ENCODE peak calls at places on chromosomes 5 and 9, in five cellular contexts. One of them, this sample, is unnamed.
A peak's percentile ranks its signal among the peaks of the same experiment; 100 is the strongest.

GRCh38 chr5:31680528-31680927 is 41.6 kb downstream of the PDZD2 start:
- DNase-seq in gastrocnemius medialis: no peak
- DNase-seq in astrocyte of the spinal cord: no peak
- DNase-seq in H7: no peak
- DNase-seq in PC-9: no peak
- DNase-seq in this sample: no peak

GRCh38 chr9:35864695-35865255 is 5.4 kb downstream of the OR13J1 start:
- DNase-seq in PC-9: no peak
- DNase-seq in astrocyte of the spinal cord: no peak
- DNase-seq in H7: peak; percentile 11
- DNase-seq in gastrocnemius medialis: no peak
- DNase-seq in this sample: no peak

GRCh38 chr9:65444943-65445342 is 159.9 kb upstream of the FOXD4L5 start:
- DNase-seq in gastrocnemius medialis: no peak
- DNase-seq in astrocyte of the spinal cord: no peak
- DNase-seq in H7: no peak
- DNase-seq in PC-9: no peak
- DNase-seq in this sample: no peak

GRCh38 chr5:10563940-10564837 is at the start of gene ANKRD33B:
- DNase-seq in H7: peak; percentile 95
- DNase-seq in astrocyte of the spinal cord: peak; percentile 66
- DNase-seq in gastrocnemius medialis: no peak
- DNase-seq in PC-9: peak; percentile 72
- DNase-seq in this sample: peak; percentile 77

GRCh38 chr5:107293551-107293950 is 377.2 kb downstream of the EFNA5 start:
- DNase-seq in gastrocnemius medialis: no peak
- DNase-seq in PC-9: no peak
- DNase-seq in H7: no peak
- DNase-seq in astrocyte of the spinal cord: no peak
- DNase-seq in this sample: no peak

GRCh38 chr9:93196095-93197055 is 12.4 kb downstream of the WNK2 start:
- DNase-seq in astrocyte of the spinal cord: no peak
- DNase-seq in gastrocnemius medialis: no peak
- DNase-seq in H7: no peak
- DNase-seq in PC-9: no peak
- DNase-seq in this sample: no peak

GRCh38 chr9:1198085-1198484 is 147.9 kb downstream of the DMRT2 start:
- DNase-seq in gastrocnemius medialis: no peak
- DNase-seq in astrocyte of the spinal cord: peak; percentile 5
- DNase-seq in H7: no peak
- DNase-seq in PC-9: peak; percentile 38
- DNase-seq in this sample: no peak

GRCh38 chr5:81140942-81141341 is 92.2 kb upstream of the CKMT2 start:
- DNase-seq in gastrocnemius medialis: no peak
- DNase-seq in PC-9: no peak
- DNase-seq in astrocyte of the spinal cord: peak; percentile 81
- DNase-seq in H7: no peak
- DNase-seq in this sample: peak; percentile 39

GRCh38 chr9:75640250-75640649 is 250.2 kb upstream of the PCSK5 start:
- DNase-seq in PC-9: no peak
- DNase-seq in gastrocnemius medialis: no peak
- DNase-seq in astrocyte of the spinal cord: no peak
- DNase-seq in H7: no peak
- DNase-seq in this sample: no peak

GRCh38 chr5:37717613-37718431 is 122.0 kb downstream of the GDNF start:
- DNase-seq in PC-9: peak; percentile 95
- DNase-seq in astrocyte of the spinal cord: peak; percentile 94
- DNase-seq in gastrocnemius medialis: no peak
- DNase-seq in H7: no peak
- DNase-seq in this sample: peak; percentile 93

GRCh38 chr9:88198346-88198807 is 60.1 kb upstream of the SPATA31C2 start:
- DNase-seq in gastrocnemius medialis: no peak
- DNase-seq in astrocyte of the spinal cord: peak; percentile 32
- DNase-seq in PC-9: peak; percentile 62
- DNase-seq in H7: no peak
- DNase-seq in this sample: peak; percentile 96
- H3K4me3 ChIP-seq in gastrocnemius medialis: peak overlapping the region; percentile 26
- H3K4me3 ChIP-seq in astrocyte of the spinal cord: no peak overlapping the region
- H3K4me3 ChIP-seq in PC-9: peak overlapping the region; percentile 43
- H3K4me3 ChIP-seq in H7: no peak overlapping the region
- H3K4me3 ChIP-seq in this sample: peak overlapping the region; percentile 15

DNA sequence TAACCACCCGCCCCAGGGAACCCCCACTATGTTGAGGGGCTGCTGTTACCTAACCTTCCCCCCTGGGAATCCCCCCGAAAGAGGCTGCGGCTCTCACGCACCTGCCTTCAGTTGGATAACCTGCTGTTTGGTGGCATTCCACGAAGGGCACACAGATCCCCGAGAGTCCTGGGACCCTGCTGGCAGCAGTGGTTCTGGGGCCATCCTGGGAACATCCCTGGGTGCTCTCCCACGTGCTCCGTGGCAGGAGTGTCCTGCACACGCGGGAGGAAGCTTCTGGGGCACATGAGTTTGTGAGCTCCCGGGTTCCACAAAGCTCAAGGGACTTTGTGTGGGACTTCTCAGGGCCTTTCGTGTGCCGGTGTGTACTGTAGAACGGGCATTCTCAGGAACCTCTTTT is 102.3 kb downstream of the RXRA start:
- DNase-seq in astrocyte of the spinal cord: no peak
- DNase-seq in H7: no peak
- DNase-seq in gastrocnemius medialis: no peak
- DNase-seq in PC-9: no peak
- DNase-seq in this sample: no peak
- H3K4me3 ChIP-seq in astrocyte of the spinal cord: no peak overlapping the region
- H3K4me3 ChIP-seq in H7: no peak overlapping the region
- H3K4me3 ChIP-seq in gastrocnemius medialis: no peak overlapping the region
- H3K4me3 ChIP-seq in PC-9: no peak overlapping the region
- H3K4me3 ChIP-seq in this sample: no peak overlapping the region

GRCh38 chr5:34687269-34688011 is 31.3 kb downstream of the RAI14 start:
- DNase-seq in gastrocnemius medialis: no peak
- DNase-seq in PC-9: no peak
- DNase-seq in H7: no peak
- DNase-seq in astrocyte of the spinal cord: peak; percentile 90
- DNase-seq in this sample: no peak

GRCh38 chr5:34688015-34688800 is 32.1 kb downstream of the RAI14 start:
- DNase-seq in gastrocnemius medialis: no peak
- DNase-seq in H7: no peak
- DNase-seq in PC-9: no peak
- DNase-seq in astrocyte of the spinal cord: no peak
- DNase-seq in this sample: no peak

GRCh38 chr5:34684980-34685352 is 28.8 kb downstream of the RAI14 start:
- DNase-seq in H7: no peak
- DNase-seq in astrocyte of the spinal cord: no peak
- DNase-seq in gastrocnemius medialis: no peak
- DNase-seq in PC-9: no peak
- DNase-seq in this sample: no peak

GRCh38 chr5:34685485-34686197 is 29.5 kb downstream of the RAI14 start:
- DNase-seq in H7: peak; percentile 42
- DNase-seq in astrocyte of the spinal cord: peak; percentile 76
- DNase-seq in gastrocnemius medialis: no peak
- DNase-seq in PC-9: no peak
- DNase-seq in this sample: peak; percentile 46

GRCh38 chr5:34686762-34687268 is 30.7 kb downstream of the RAI14 start:
- DNase-seq in gastrocnemius medialis: no peak
- DNase-seq in astrocyte of the spinal cord: peak; percentile 99
- DNase-seq in H7: no peak
- DNase-seq in PC-9: peak; percentile 88
- DNase-seq in this sample: peak; percentile 69
- H3K4me3 ChIP-seq in gastrocnemius medialis: no peak overlapping the region
- H3K4me3 ChIP-seq in astrocyte of the spinal cord: no peak overlapping the region
- H3K4me3 ChIP-seq in H7: no peak overlapping the region
- H3K4me3 ChIP-seq in PC-9: no peak overlapping the region
- H3K4me3 ChIP-seq in this sample: no peak overlapping the region

GRCh38 chr5:132256783-132257130 is 739 bp upstream of the PDLIM4 start:
- DNase-seq in PC-9: no peak
- DNase-seq in gastrocnemius medialis: no peak
- DNase-seq in H7: no peak
- DNase-seq in astrocyte of the spinal cord: no peak
- DNase-seq in this sample: no peak
- H3K4me3 ChIP-seq in PC-9: no peak overlapping the region
- H3K4me3 ChIP-seq in gastrocnemius medialis: no peak overlapping the region
- H3K4me3 ChIP-seq in H7: peak overlapping the region; percentile 59
- H3K4me3 ChIP-seq in astrocyte of the spinal cord: peak overlapping the region; percentile 79
- H3K4me3 ChIP-seq in this sample: no peak overlapping the region

GRCh38 chr9:89139450-89139849 is 39.2 kb downstream of the SHC3 start:
- DNase-seq in gastrocnemius medialis: no peak
- DNase-seq in PC-9: peak; percentile 39
- DNase-seq in H7: no peak
- DNase-seq in astrocyte of the spinal cord: peak; percentile 52
- DNase-seq in this sample: no peak

GRCh38 chr9:89144242-89144641 is 34.4 kb downstream of the SHC3 start:
- DNase-seq in H7: no peak
- DNase-seq in astrocyte of the spinal cord: no peak
- DNase-seq in PC-9: no peak
- DNase-seq in gastrocnemius medialis: no peak
- DNase-seq in this sample: no peak

GRCh38 chr9:89143266-89143665 is 35.4 kb downstream of the SHC3 start:
- DNase-seq in H7: no peak
- DNase-seq in gastrocnemius medialis: no peak
- DNase-seq in astrocyte of the spinal cord: no peak
- DNase-seq in PC-9: no peak
- DNase-seq in this sample: no peak

GRCh38 chr9:89149726-89150125 is 28.9 kb downstream of the SHC3 start:
- DNase-seq in gastrocnemius medialis: no peak
- DNase-seq in astrocyte of the spinal cord: peak; percentile 54
- DNase-seq in PC-9: no peak
- DNase-seq in H7: no peak
- DNase-seq in this sample: no peak

GRCh38 chr9:89145086-89145485 is 33.5 kb downstream of the SHC3 start:
- DNase-seq in H7: no peak
- DNase-seq in PC-9: no peak
- DNase-seq in gastrocnemius medialis: no peak
- DNase-seq in astrocyte of the spinal cord: peak; percentile 36
- DNase-seq in this sample: no peak
- H3K4me3 ChIP-seq in H7: no peak overlapping the region
- H3K4me3 ChIP-seq in PC-9: no peak overlapping the region
- H3K4me3 ChIP-seq in gastrocnemius medialis: no peak overlapping the region
- H3K4me3 ChIP-seq in astrocyte of the spinal cord: no peak overlapping the region
- H3K4me3 ChIP-seq in this sample: no peak overlapping the region

DNA sequence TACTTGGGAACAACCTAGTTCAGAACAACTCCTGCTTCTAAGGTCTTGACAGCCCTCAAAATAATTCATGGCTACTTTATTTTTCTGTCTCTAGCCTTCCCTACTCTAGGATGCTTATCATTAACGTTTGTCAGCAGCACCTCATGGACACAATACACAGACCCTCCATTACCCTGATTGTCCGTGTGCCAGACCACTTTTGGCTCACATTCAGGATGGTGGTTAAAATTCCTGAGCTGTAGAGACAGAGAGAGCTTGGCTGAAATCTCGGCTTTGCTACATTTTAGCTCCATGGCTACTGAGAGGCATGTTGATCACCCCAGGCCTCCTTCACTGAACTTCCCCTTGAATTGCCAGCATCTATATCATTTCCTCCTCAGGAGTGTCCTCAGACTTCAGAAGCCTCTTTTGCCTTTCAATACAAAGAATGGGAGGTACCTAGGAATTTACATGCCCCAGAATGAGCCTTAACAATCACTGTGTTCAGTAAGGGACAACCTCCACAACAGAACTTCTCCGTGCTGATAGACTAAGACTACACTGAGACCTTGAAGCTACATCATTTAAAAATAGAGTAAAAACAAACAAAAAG is 104.7 kb upstream of the ISL1 start:
- DNase-seq in H7: peak; percentile 28
- DNase-seq in astrocyte of the spinal cord: no peak
- DNase-seq in gastrocnemius medialis: no peak
- DNase-seq in PC-9: no peak
- DNase-seq in this sample: no peak
- H3K4me3 ChIP-seq in H7: no peak overlapping the region
- H3K4me3 ChIP-seq in astrocyte of the spinal cord: no peak overlapping the region
- H3K4me3 ChIP-seq in gastrocnemius medialis: no peak overlapping the region
- H3K4me3 ChIP-seq in PC-9: no peak overlapping the region
- H3K4me3 ChIP-seq in this sample: no peak overlapping the region

DNA sequence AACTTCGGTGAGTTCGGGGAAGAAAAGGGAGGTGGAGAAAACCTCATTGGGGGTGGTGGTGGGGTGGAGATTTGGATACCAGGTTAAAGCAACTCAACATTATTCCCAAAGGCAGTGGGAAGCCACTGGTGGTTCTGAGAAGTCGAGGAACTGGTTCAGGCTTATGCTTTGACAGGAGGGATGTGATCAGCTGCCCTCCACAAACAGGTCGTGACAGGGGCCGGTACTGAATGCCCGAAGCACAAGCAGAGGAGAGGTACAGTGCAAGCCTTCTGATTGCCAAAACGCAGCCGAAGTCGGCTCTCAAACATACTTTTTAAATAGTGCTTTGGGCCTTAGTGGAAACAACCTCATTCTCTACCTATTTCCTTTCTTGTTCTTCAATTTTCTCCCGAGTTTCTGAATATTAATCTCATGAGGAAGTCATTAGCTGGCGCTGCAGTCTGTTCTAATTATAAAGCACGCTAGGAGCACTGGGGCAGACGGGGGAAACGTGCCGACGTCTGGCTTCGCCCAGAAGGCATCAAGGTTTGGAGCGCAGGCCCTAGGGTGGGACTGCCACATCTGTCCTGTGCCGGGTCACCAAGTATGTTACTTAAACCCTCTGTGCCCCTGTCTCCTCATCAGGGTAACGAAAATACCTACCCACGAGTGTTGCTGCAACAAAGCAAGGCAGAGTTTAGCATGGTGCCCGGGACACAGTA is 27.3 kb downstream of the SHB start:
- DNase-seq in PC-9: no peak
- DNase-seq in astrocyte of the spinal cord: no peak
- DNase-seq in H7: peak; percentile 23
- DNase-seq in gastrocnemius medialis: no peak
- DNase-seq in this sample: no peak
- H3K4me3 ChIP-seq in PC-9: no peak overlapping the region
- H3K4me3 ChIP-seq in astrocyte of the spinal cord: no peak overlapping the region
- H3K4me3 ChIP-seq in H7: no peak overlapping the region
- H3K4me3 ChIP-seq in gastrocnemius medialis: no peak overlapping the region
- H3K4me3 ChIP-seq in this sample: no peak overlapping the region

This sample was measured in A673.